ENCODE peak calls at places on chromosomes 13 and 19, in nine cellular contexts. One of them, this sample, is unnamed.

GRCh38 chr19:1725100-1726064 is 27.9 kb upstream of the ONECUT3 start:
- DNase-seq in NCI-H460: peak
- DNase-seq in stimulated activated CD8-positive, alpha-beta memory T cell treated with anti-CD3 and anti-CD28 coated beads, Interleukin-7, amount 100 ng/mL, for 1 hour: no peak
- DNase-seq in GM18507: peak
- DNase-seq in astrocyte of the spinal cord: peak
- DNase-seq in erythroblast: peak
- DNase-seq in right lobe of liver: peak
- DNase-seq in ascending aorta: no peak
- DNase-seq in HAP-1: peak
- DNase-seq in this sample: peak

GRCh38 chr19:41577144-41577830 is 1.3 kb downstream of the CEACAM21 start:
- DNase-seq in NCI-H460: no peak
- DNase-seq in stimulated activated CD8-positive, alpha-beta memory T cell treated with anti-CD3 and anti-CD28 coated beads, Interleukin-7, amount 100 ng/mL, for 1 hour: no peak
- DNase-seq in GM18507: no peak
- DNase-seq in astrocyte of the spinal cord: no peak
- DNase-seq in erythroblast: no peak
- DNase-seq in right lobe of liver: no peak
- DNase-seq in ascending aorta: no peak
- DNase-seq in HAP-1: no peak
- DNase-seq in this sample: peak

GRCh38 chr13:107373551-107373950 is 805.6 kb upstream of the ARGLU1 start:
- DNase-seq in NCI-H460: peak
- DNase-seq in stimulated activated CD8-positive, alpha-beta memory T cell treated with anti-CD3 and anti-CD28 coated beads, Interleukin-7, amount 100 ng/mL, for 1 hour: no peak
- DNase-seq in GM18507: no peak
- DNase-seq in astrocyte of the spinal cord: peak
- DNase-seq in erythroblast: no peak
- DNase-seq in right lobe of liver: no peak
- DNase-seq in ascending aorta: no peak
- DNase-seq in HAP-1: peak
- DNase-seq in this sample: no peak

GRCh38 chr13:60591348-60591747 is 194.3 kb downstream of the TDRD3 start:
- DNase-seq in NCI-H460: no peak
- DNase-seq in stimulated activated CD8-positive, alpha-beta memory T cell treated with anti-CD3 and anti-CD28 coated beads, Interleukin-7, amount 100 ng/mL, for 1 hour: no peak
- DNase-seq in GM18507: no peak
- DNase-seq in astrocyte of the spinal cord: peak
- DNase-seq in erythroblast: no peak
- DNase-seq in right lobe of liver: no peak
- DNase-seq in ascending aorta: no peak
- DNase-seq in HAP-1: no peak
- DNase-seq in this sample: peak

GRCh38 chr13:98054301-98054700 is 88.6 kb upstream of the FARP1 start:
- DNase-seq in NCI-H460: no peak
- DNase-seq in stimulated activated CD8-positive, alpha-beta memory T cell treated with anti-CD3 and anti-CD28 coated beads, Interleukin-7, amount 100 ng/mL, for 1 hour: no peak
- DNase-seq in GM18507: no peak
- DNase-seq in astrocyte of the spinal cord: no peak
- DNase-seq in erythroblast: no peak
- DNase-seq in right lobe of liver: no peak
- DNase-seq in ascending aorta: no peak
- DNase-seq in HAP-1: no peak
- DNase-seq in this sample: no peak

GRCh38 chr19:457636-458035 is 3.2 kb downstream of the SHC2 start:
- DNase-seq in NCI-H460: no peak
- DNase-seq in stimulated activated CD8-positive, alpha-beta memory T cell treated with anti-CD3 and anti-CD28 coated beads, Interleukin-7, amount 100 ng/mL, for 1 hour: no peak
- DNase-seq in GM18507: no peak
- DNase-seq in astrocyte of the spinal cord: no peak
- DNase-seq in erythroblast: no peak
- DNase-seq in right lobe of liver: no peak
- DNase-seq in ascending aorta: no peak
- DNase-seq in HAP-1: no peak
- DNase-seq in this sample: no peak

GRCh38 chr19:42068756-42069571 is 1.0 kb downstream of the GRIK5 start:
- DNase-seq in NCI-H460: no peak
- DNase-seq in stimulated activated CD8-positive, alpha-beta memory T cell treated with anti-CD3 and anti-CD28 coated beads, Interleukin-7, amount 100 ng/mL, for 1 hour: no peak
- DNase-seq in GM18507: no peak
- DNase-seq in astrocyte of the spinal cord: no peak
- DNase-seq in erythroblast: no peak
- DNase-seq in right lobe of liver: no peak
- DNase-seq in ascending aorta: no peak
- DNase-seq in HAP-1: no peak
- DNase-seq in this sample: no peak

GRCh38 chr13:32142956-32143375 is 111.4 kb downstream of the FRY start:
- DNase-seq in NCI-H460: no peak
- DNase-seq in stimulated activated CD8-positive, alpha-beta memory T cell treated with anti-CD3 and anti-CD28 coated beads, Interleukin-7, amount 100 ng/mL, for 1 hour: no peak
- DNase-seq in GM18507: no peak
- DNase-seq in astrocyte of the spinal cord: peak
- DNase-seq in erythroblast: no peak
- DNase-seq in right lobe of liver: no peak
- DNase-seq in ascending aorta: no peak
- DNase-seq in HAP-1: no peak
- DNase-seq in this sample: no peak

GRCh38 chr13:113854238-113855011 is 9.5 kb downstream of the GAS6 start:
- DNase-seq in NCI-H460: no peak
- DNase-seq in stimulated activated CD8-positive, alpha-beta memory T cell treated with anti-CD3 and anti-CD28 coated beads, Interleukin-7, amount 100 ng/mL, for 1 hour: no peak
- DNase-seq in GM18507: no peak
- DNase-seq in astrocyte of the spinal cord: peak
- DNase-seq in erythroblast: no peak
- DNase-seq in right lobe of liver: no peak
- DNase-seq in ascending aorta: no peak
- DNase-seq in HAP-1: no peak
- DNase-seq in this sample: no peak

GRCh38 chr19:37551123-37551993 is 43.2 kb downstream of the ZNF571 start:
- DNase-seq in NCI-H460: no peak
- DNase-seq in stimulated activated CD8-positive, alpha-beta memory T cell treated with anti-CD3 and anti-CD28 coated beads, Interleukin-7, amount 100 ng/mL, for 1 hour: no peak
- DNase-seq in GM18507: peak
- DNase-seq in astrocyte of the spinal cord: peak
- DNase-seq in erythroblast: peak
- DNase-seq in right lobe of liver: no peak
- DNase-seq in ascending aorta: no peak
- DNase-seq in HAP-1: no peak
- DNase-seq in this sample: peak

GRCh38 chr19:49814010-49814409 is 918 bp upstream of the FUZ start:
- DNase-seq in NCI-H460: no peak
- DNase-seq in stimulated activated CD8-positive, alpha-beta memory T cell treated with anti-CD3 and anti-CD28 coated beads, Interleukin-7, amount 100 ng/mL, for 1 hour: no peak
- DNase-seq in GM18507: no peak
- DNase-seq in astrocyte of the spinal cord: no peak
- DNase-seq in erythroblast: no peak
- DNase-seq in right lobe of liver: no peak
- DNase-seq in ascending aorta: no peak
- DNase-seq in HAP-1: no peak
- DNase-seq in this sample: no peak

GRCh38 chr19:10517760-10518443 is 655 bp upstream of the S1PR5 start:
- DNase-seq in NCI-H460: no peak
- DNase-seq in stimulated activated CD8-positive, alpha-beta memory T cell treated with anti-CD3 and anti-CD28 coated beads, Interleukin-7, amount 100 ng/mL, for 1 hour: no peak
- DNase-seq in GM18507: no peak
- DNase-seq in astrocyte of the spinal cord: no peak
- DNase-seq in erythroblast: no peak
- DNase-seq in right lobe of liver: no peak
- DNase-seq in ascending aorta: no peak
- DNase-seq in HAP-1: peak
- DNase-seq in this sample: peak

GRCh38 chr13:78215458-78215857 is 296.8 kb upstream of the EDNRB start:
- DNase-seq in NCI-H460: no peak
- DNase-seq in stimulated activated CD8-positive, alpha-beta memory T cell treated with anti-CD3 and anti-CD28 coated beads, Interleukin-7, amount 100 ng/mL, for 1 hour: no peak
- DNase-seq in GM18507: no peak
- DNase-seq in astrocyte of the spinal cord: no peak
- DNase-seq in erythroblast: no peak
- DNase-seq in right lobe of liver: no peak
- DNase-seq in ascending aorta: no peak
- DNase-seq in HAP-1: no peak
- DNase-seq in this sample: no peak

GRCh38 chr13:110347535-110348308 is 40.6 kb downstream of the COL4A2 start:
- DNase-seq in NCI-H460: no peak
- DNase-seq in stimulated activated CD8-positive, alpha-beta memory T cell treated with anti-CD3 and anti-CD28 coated beads, Interleukin-7, amount 100 ng/mL, for 1 hour: no peak
- DNase-seq in GM18507: no peak
- DNase-seq in astrocyte of the spinal cord: peak
- DNase-seq in erythroblast: no peak
- DNase-seq in right lobe of liver: no peak
- DNase-seq in ascending aorta: peak
- DNase-seq in HAP-1: no peak
- DNase-seq in this sample: no peak

GRCh38 chr19:3135961-3136683 is at the start of gene GNA15:
- DNase-seq in NCI-H460: no peak
- DNase-seq in stimulated activated CD8-positive, alpha-beta memory T cell treated with anti-CD3 and anti-CD28 coated beads, Interleukin-7, amount 100 ng/mL, for 1 hour: no peak
- DNase-seq in GM18507: no peak
- DNase-seq in astrocyte of the spinal cord: no peak
- DNase-seq in erythroblast: peak
- DNase-seq in right lobe of liver: no peak
- DNase-seq in ascending aorta: no peak
- DNase-seq in HAP-1: no peak
- DNase-seq in this sample: peak

GRCh38 chr19:2809387-2810140 is 10.1 kb upstream of the ZNF554 start:
- DNase-seq in NCI-H460: no peak
- DNase-seq in stimulated activated CD8-positive, alpha-beta memory T cell treated with anti-CD3 and anti-CD28 coated beads, Interleukin-7, amount 100 ng/mL, for 1 hour: no peak
- DNase-seq in GM18507: no peak
- DNase-seq in astrocyte of the spinal cord: no peak
- DNase-seq in erythroblast: no peak
- DNase-seq in right lobe of liver: no peak
- DNase-seq in ascending aorta: no peak
- DNase-seq in HAP-1: no peak
- DNase-seq in this sample: no peak

GRCh38 chr19:7395793-7396192 is 47.1 kb downstream of the ARHGEF18 start:
- DNase-seq in NCI-H460: no peak
- DNase-seq in stimulated activated CD8-positive, alpha-beta memory T cell treated with anti-CD3 and anti-CD28 coated beads, Interleukin-7, amount 100 ng/mL, for 1 hour: no peak
- DNase-seq in GM18507: no peak
- DNase-seq in astrocyte of the spinal cord: no peak
- DNase-seq in erythroblast: no peak
- DNase-seq in right lobe of liver: no peak
- DNase-seq in ascending aorta: no peak
- DNase-seq in HAP-1: no peak
- DNase-seq in this sample: no peak

GRCh38 chr13:100657881-100658315 is 16.7 kb downstream of the TMTC4 start:
- DNase-seq in NCI-H460: no peak
- DNase-seq in stimulated activated CD8-positive, alpha-beta memory T cell treated with anti-CD3 and anti-CD28 coated beads, Interleukin-7, amount 100 ng/mL, for 1 hour: no peak
- DNase-seq in GM18507: no peak
- DNase-seq in astrocyte of the spinal cord: no peak
- DNase-seq in erythroblast: no peak
- DNase-seq in right lobe of liver: no peak
- DNase-seq in ascending aorta: no peak
- DNase-seq in HAP-1: no peak
- DNase-seq in this sample: no peak

GRCh38 chr13:45325806-45326205 is 15.2 kb downstream of the TPT1 start:
- DNase-seq in NCI-H460: no peak
- DNase-seq in stimulated activated CD8-positive, alpha-beta memory T cell treated with anti-CD3 and anti-CD28 coated beads, Interleukin-7, amount 100 ng/mL, for 1 hour: no peak
- DNase-seq in GM18507: no peak
- DNase-seq in astrocyte of the spinal cord: peak
- DNase-seq in erythroblast: no peak
- DNase-seq in right lobe of liver: no peak
- DNase-seq in ascending aorta: peak
- DNase-seq in HAP-1: no peak
- DNase-seq in this sample: no peak

GRCh38 chr19:18292810-18293641 is 11.6 kb upstream of the JUND start:
- DNase-seq in NCI-H460: peak
- DNase-seq in stimulated activated CD8-positive, alpha-beta memory T cell treated with anti-CD3 and anti-CD28 coated beads, Interleukin-7, amount 100 ng/mL, for 1 hour: no peak
- DNase-seq in GM18507: no peak
- DNase-seq in astrocyte of the spinal cord: peak
- DNase-seq in erythroblast: peak
- DNase-seq in right lobe of liver: peak
- DNase-seq in ascending aorta: peak
- DNase-seq in HAP-1: peak
- DNase-seq in this sample: peak

GRCh38 chr19:15432018-15432494 is 13.3 kb upstream of the AKAP8L start:
- DNase-seq in NCI-H460: no peak
- DNase-seq in stimulated activated CD8-positive, alpha-beta memory T cell treated with anti-CD3 and anti-CD28 coated beads, Interleukin-7, amount 100 ng/mL, for 1 hour: no peak
- DNase-seq in GM18507: no peak
- DNase-seq in astrocyte of the spinal cord: no peak
- DNase-seq in erythroblast: peak
- DNase-seq in right lobe of liver: no peak
- DNase-seq in ascending aorta: no peak
- DNase-seq in HAP-1: no peak
- DNase-seq in this sample: peak

GRCh38 chr13:60043262-60043661 is 120.5 kb downstream of the DIAPH3 start:
- DNase-seq in NCI-H460: no peak
- DNase-seq in stimulated activated CD8-positive, alpha-beta memory T cell treated with anti-CD3 and anti-CD28 coated beads, Interleukin-7, amount 100 ng/mL, for 1 hour: no peak
- DNase-seq in GM18507: no peak
- DNase-seq in astrocyte of the spinal cord: peak
- DNase-seq in erythroblast: no peak
- DNase-seq in right lobe of liver: no peak
- DNase-seq in ascending aorta: no peak
- DNase-seq in HAP-1: no peak
- DNase-seq in this sample: no peak

GRCh38 chr13:80201686-80202085 is 139.2 kb downstream of the SPRY2 start:
- DNase-seq in NCI-H460: no peak
- DNase-seq in stimulated activated CD8-positive, alpha-beta memory T cell treated with anti-CD3 and anti-CD28 coated beads, Interleukin-7, amount 100 ng/mL, for 1 hour: no peak
- DNase-seq in GM18507: no peak
- DNase-seq in astrocyte of the spinal cord: no peak
- DNase-seq in erythroblast: no peak
- DNase-seq in right lobe of liver: no peak
- DNase-seq in ascending aorta: no peak
- DNase-seq in HAP-1: no peak
- DNase-seq in this sample: no peak

This sample was measured in GM13976.